ENCODE peak calls at places on chromosomes 7 and 10, in eight cellular contexts. One of them, this sample, is unnamed.

GRCh38 chr7:12322287-12322902 is 81.3 kb downstream of the VWDE start:
- DNase-seq in fibroblast of lung: peak; percentile 64
- DNase-seq in fibroblast of the aortic adventitia: peak; percentile 65
- DNase-seq in MCF 10A: peak; percentile 38
- DNase-seq in foreskin melanocyte: peak; percentile 19
- DNase-seq in RWPE1: no peak
- DNase-seq in KBM-7: peak; percentile 36
- DNase-seq in cardiac fibroblast: peak; percentile 62
- DNase-seq in this sample: peak; percentile 23

GRCh38 chr7:27547401-27547800 is 115.3 kb downstream of the HIBADH start:
- DNase-seq in fibroblast of the aortic adventitia: peak; percentile 48
- DNase-seq in RWPE1: no peak
- DNase-seq in cardiac fibroblast: peak; percentile 41
- DNase-seq in fibroblast of lung: no peak
- DNase-seq in foreskin melanocyte: peak; percentile 93
- DNase-seq in KBM-7: no peak
- DNase-seq in MCF 10A: no peak
- DNase-seq in this sample: peak; percentile 11

GRCh38 chr10:6642881-6643280 is 62.8 kb upstream of the PRKCQ start:
- DNase-seq in RWPE1: no peak
- DNase-seq in foreskin melanocyte: no peak
- DNase-seq in MCF 10A: no peak
- DNase-seq in cardiac fibroblast: no peak
- DNase-seq in KBM-7: no peak
- DNase-seq in fibroblast of lung: no peak
- DNase-seq in fibroblast of the aortic adventitia: no peak
- DNase-seq in this sample: no peak

GRCh38 chr7:20064974-20065862 is 152.0 kb downstream of the MACC1 start:
- DNase-seq in foreskin melanocyte: peak; percentile 59
- DNase-seq in KBM-7: peak; percentile 35
- DNase-seq in fibroblast of the aortic adventitia: peak; percentile 83
- DNase-seq in cardiac fibroblast: peak; percentile 32
- DNase-seq in RWPE1: no peak
- DNase-seq in fibroblast of lung: peak; percentile 78
- DNase-seq in MCF 10A: no peak
- DNase-seq in this sample: peak; percentile 26

GRCh38 chr10:78390817-78391216 is 357.2 kb downstream of the RPS24 start:
- DNase-seq in MCF 10A: no peak
- DNase-seq in KBM-7: no peak
- DNase-seq in fibroblast of the aortic adventitia: no peak
- DNase-seq in cardiac fibroblast: no peak
- DNase-seq in RWPE1: no peak
- DNase-seq in foreskin melanocyte: no peak
- DNase-seq in fibroblast of lung: no peak
- DNase-seq in this sample: no peak

GRCh38 chr10:93081834-93082233 is 8.1 kb downstream of the CYP26A1 start:
- DNase-seq in fibroblast of lung: no peak
- DNase-seq in KBM-7: no peak
- DNase-seq in foreskin melanocyte: no peak
- DNase-seq in RWPE1: no peak
- DNase-seq in fibroblast of the aortic adventitia: no peak
- DNase-seq in MCF 10A: no peak
- DNase-seq in cardiac fibroblast: no peak
- DNase-seq in this sample: no peak

GRCh38 chr7:19112290-19113000 is 5.0 kb downstream of the TWIST1 start:
- DNase-seq in RWPE1: no peak
- DNase-seq in foreskin melanocyte: no peak
- DNase-seq in KBM-7: no peak
- DNase-seq in cardiac fibroblast: peak; percentile 63
- DNase-seq in MCF 10A: no peak
- DNase-seq in fibroblast of lung: peak; percentile 73
- DNase-seq in fibroblast of the aortic adventitia: peak; percentile 89
- DNase-seq in this sample: no peak

GRCh38 chr7:158702196-158702595 is 2.4 kb downstream of the NCAPG2 start:
- DNase-seq in fibroblast of the aortic adventitia: no peak
- DNase-seq in foreskin melanocyte: no peak
- DNase-seq in fibroblast of lung: no peak
- DNase-seq in cardiac fibroblast: no peak
- DNase-seq in MCF 10A: no peak
- DNase-seq in KBM-7: no peak
- DNase-seq in RWPE1: no peak
- DNase-seq in this sample: no peak

GRCh38 chr7:142391191-142391992 is 133.5 kb upstream of the PRSS58 start:
- DNase-seq in KBM-7: peak; percentile 37
- DNase-seq in fibroblast of lung: no peak
- DNase-seq in fibroblast of the aortic adventitia: peak; percentile 26
- DNase-seq in MCF 10A: peak; percentile 32
- DNase-seq in foreskin melanocyte: no peak
- DNase-seq in RWPE1: no peak
- DNase-seq in cardiac fibroblast: peak; percentile 8
- DNase-seq in this sample: peak; percentile 20

GRCh38 chr7:129997285-129997684 is 44.5 kb upstream of the UBE2H start:
- DNase-seq in MCF 10A: no peak
- DNase-seq in fibroblast of the aortic adventitia: no peak
- DNase-seq in KBM-7: no peak
- DNase-seq in cardiac fibroblast: no peak
- DNase-seq in foreskin melanocyte: no peak
- DNase-seq in RWPE1: no peak
- DNase-seq in fibroblast of lung: no peak
- DNase-seq in this sample: no peak

GRCh38 chr7:105787071-105787470 is 89.3 kb downstream of the ATXN7L1 start:
- DNase-seq in fibroblast of lung: no peak
- DNase-seq in cardiac fibroblast: no peak
- DNase-seq in fibroblast of the aortic adventitia: no peak
- DNase-seq in RWPE1: peak; percentile 26
- DNase-seq in KBM-7: no peak
- DNase-seq in MCF 10A: peak; percentile 87
- DNase-seq in foreskin melanocyte: no peak
- DNase-seq in this sample: no peak

GRCh38 chr7:139738101-139738489 is 39.7 kb downstream of the HIPK2 start:
- DNase-seq in RWPE1: no peak
- DNase-seq in fibroblast of the aortic adventitia: peak; percentile 25
- DNase-seq in KBM-7: no peak
- DNase-seq in cardiac fibroblast: peak; percentile 62
- DNase-seq in foreskin melanocyte: no peak
- DNase-seq in MCF 10A: no peak
- DNase-seq in fibroblast of lung: peak; percentile 80
- DNase-seq in this sample: no peak

GRCh38 chr10:75406158-75407065 is 4.8 kb upstream of the ZNF503 start:
- DNase-seq in RWPE1: no peak
- DNase-seq in cardiac fibroblast: no peak
- DNase-seq in fibroblast of the aortic adventitia: peak; percentile 25
- DNase-seq in foreskin melanocyte: no peak
- DNase-seq in MCF 10A: no peak
- DNase-seq in fibroblast of lung: no peak
- DNase-seq in KBM-7: no peak
- DNase-seq in this sample: no peak

GRCh38 chr10:88185830-88186229 is 322.4 kb downstream of the PTEN start:
- DNase-seq in RWPE1: no peak
- DNase-seq in MCF 10A: no peak
- DNase-seq in fibroblast of lung: no peak
- DNase-seq in foreskin melanocyte: no peak
- DNase-seq in cardiac fibroblast: no peak
- DNase-seq in fibroblast of the aortic adventitia: no peak
- DNase-seq in KBM-7: no peak
- DNase-seq in this sample: no peak

GRCh38 chr10:124579003-124579384 is 117.4 kb downstream of the LHPP start:
- DNase-seq in RWPE1: peak; percentile 68
- DNase-seq in foreskin melanocyte: no peak
- DNase-seq in MCF 10A: peak; percentile 18
- DNase-seq in KBM-7: no peak
- DNase-seq in cardiac fibroblast: peak; percentile 69
- DNase-seq in fibroblast of the aortic adventitia: peak; percentile 5
- DNase-seq in fibroblast of lung: no peak
- DNase-seq in this sample: no peak

GRCh38 chr10:78578929-78579328 is 489.8 kb upstream of the ZMIZ1 start:
- DNase-seq in fibroblast of lung: peak; percentile 5
- DNase-seq in fibroblast of the aortic adventitia: no peak
- DNase-seq in MCF 10A: no peak
- DNase-seq in KBM-7: peak; percentile 39
- DNase-seq in cardiac fibroblast: peak; percentile 29
- DNase-seq in RWPE1: no peak
- DNase-seq in foreskin melanocyte: no peak
- DNase-seq in this sample: no peak

GRCh38 chr10:44325157-44325556 is 59.7 kb downstream of the CXCL12 start:
- DNase-seq in cardiac fibroblast: no peak
- DNase-seq in fibroblast of the aortic adventitia: no peak
- DNase-seq in MCF 10A: no peak
- DNase-seq in KBM-7: no peak
- DNase-seq in fibroblast of lung: no peak
- DNase-seq in RWPE1: no peak
- DNase-seq in foreskin melanocyte: no peak
- DNase-seq in this sample: no peak

This sample was measured in HCEC 1CT.